ENCODE peak calls at places on chromosomes 3 and 15, in nine cellular contexts. A is SW 1271; U is progenitor cell of endocrine pancreas; K is NCI-H774; C is mesothelial cell of epicardium; I is stimulated activated CD4-positive, alpha-beta T cell treated with anti-CD3 and anti-CD28 coated beads, Interleukin-1b, Interleukin-23, amount 100 ng/mL, for 1 hour; J is germinal center; Z is cardiac muscle cell; S is LoVo. D is an unnamed sample.

GRCh38 chr15:48520376-48521155 is 124.9 kb downstream of the FBN1 start:
- DNase-seq in A (no peak), U (no peak), K (no peak), C (no peak), I (no peak), J (no peak), Z (no peak), S (no peak), D (no peak)

GRCh38 chr15:45162771-45163507 is 24.8 kb downstream of the SHF start:
- DNase-seq in A (no peak), U (peak), K (peak), C (peak), I (peak), J (peak), Z (peak), S (peak), D (peak)

GRCh38 chr3:73529280-73530029 is 95.3 kb downstream of the PDZRN3 start:
- DNase-seq in A (no peak), U (no peak), K (no peak), C (no peak), I (no peak), J (no peak), Z (no peak), S (no peak), D (no peak)

GRCh38 chr3:74824366-74824765 is 209.9 kb upstream of the CNTN3 start:
- DNase-seq in A (no peak), U (no peak), K (no peak), C (no peak), I (no peak), J (no peak), Z (no peak), S (no peak), D (no peak)

GRCh38 chr3:164186095-164186494 is 892.2 kb downstream of the SI start:
- DNase-seq in A (no peak), U (no peak), K (no peak), C (no peak), I (no peak), J (no peak), Z (no peak), S (no peak), D (no peak)

GRCh38 chr3:169072494-169072893 is 591.0 kb downstream of the MECOM start:
- DNase-seq in A (no peak), U (no peak), K (no peak), C (no peak), I (no peak), J (no peak), Z (peak), S (no peak), D (no peak)

GRCh38 chr15:73926191-73927002 is at the start of gene LOXL1:
- DNase-seq in A (peak), U (peak), K (peak), C (peak), I (no peak), J (no peak), Z (peak), S (no peak), D (no peak)

GRCh38 chr15:95304116-95304873 is 1026.2 kb upstream of the NR2F2 start:
- DNase-seq in A (no peak), U (no peak), K (no peak), C (no peak), I (no peak), J (no peak), Z (peak), S (no peak), D (no peak)

GRCh38 chr3:171315101-171315500 is 145.1 kb downstream of the TNIK start:
- DNase-seq in A (no peak), U (no peak), K (no peak), C (no peak), I (no peak), J (no peak), Z (no peak), S (no peak), D (no peak)

GRCh38 chr15:79160211-79160610 is 69.6 kb upstream of the RASGRF1 start:
- DNase-seq in A (no peak), U (no peak), K (no peak), C (no peak), I (no peak), J (no peak), Z (peak), S (no peak), D (no peak)

GRCh38 chr3:112013058-112013783 is 14.5 kb downstream of the TAGLN3 start:
- DNase-seq in A (no peak), U (peak), K (no peak), C (peak), I (peak), J (peak), Z (peak), S (peak), D (peak)

D was measured in NCI-H446.